ENCODE peak calls at places on chromosomes 3 and 15, in four cellular contexts. One of them, this sample, is unnamed.

GRCh38 chr3:118577055-118577759 is 457.4 kb downstream of the IGSF11 start:
- DNase-seq in Calu3: no peak
- DNase-seq in stimulated activated CD4-positive, alpha-beta T cell treated with anti-CD3 and anti-CD28 coated beads, TNF-alpha, amount 100 ng/mL, for 1 hour: no peak
- DNase-seq in thyroid gland: no peak
- DNase-seq in this sample: no peak

GRCh38 chr3:142850395-142851023 is 38.4 kb downstream of the PCOLCE2 start:
- DNase-seq in Calu3: peak
- DNase-seq in stimulated activated CD4-positive, alpha-beta T cell treated with anti-CD3 and anti-CD28 coated beads, TNF-alpha, amount 100 ng/mL, for 1 hour: no peak
- DNase-seq in thyroid gland: no peak
- DNase-seq in this sample: no peak

GRCh38 chr3:185688808-185689207 is 102.7 kb downstream of the SENP2 start:
- DNase-seq in Calu3: peak
- DNase-seq in stimulated activated CD4-positive, alpha-beta T cell treated with anti-CD3 and anti-CD28 coated beads, TNF-alpha, amount 100 ng/mL, for 1 hour: no peak
- DNase-seq in thyroid gland: no peak
- DNase-seq in this sample: peak

GRCh38 chr15:94229591-94230365 is 1.6 kb upstream of the MCTP2 start:
- DNase-seq in Calu3: no peak
- DNase-seq in stimulated activated CD4-positive, alpha-beta T cell treated with anti-CD3 and anti-CD28 coated beads, TNF-alpha, amount 100 ng/mL, for 1 hour: no peak
- DNase-seq in thyroid gland: no peak
- DNase-seq in this sample: no peak

GRCh38 chr15:69578792-69579587 is 126.4 kb downstream of the RPLP1 start:
- DNase-seq in Calu3: peak
- DNase-seq in stimulated activated CD4-positive, alpha-beta T cell treated with anti-CD3 and anti-CD28 coated beads, TNF-alpha, amount 100 ng/mL, for 1 hour: no peak
- DNase-seq in thyroid gland: peak
- DNase-seq in this sample: no peak

GRCh38 chr15:39251413-39252197 is 329.3 kb upstream of the THBS1 start:
- DNase-seq in Calu3: no peak
- DNase-seq in stimulated activated CD4-positive, alpha-beta T cell treated with anti-CD3 and anti-CD28 coated beads, TNF-alpha, amount 100 ng/mL, for 1 hour: no peak
- DNase-seq in thyroid gland: no peak
- DNase-seq in this sample: no peak

GRCh38 chr3:89565098-89565497 is 457.7 kb downstream of the EPHA3 start:
- DNase-seq in Calu3: no peak
- DNase-seq in stimulated activated CD4-positive, alpha-beta T cell treated with anti-CD3 and anti-CD28 coated beads, TNF-alpha, amount 100 ng/mL, for 1 hour: no peak
- DNase-seq in thyroid gland: no peak
- DNase-seq in this sample: no peak

GRCh38 chr15:93162560-93162959 is 73.5 kb upstream of the RGMA start:
- DNase-seq in Calu3: no peak
- DNase-seq in stimulated activated CD4-positive, alpha-beta T cell treated with anti-CD3 and anti-CD28 coated beads, TNF-alpha, amount 100 ng/mL, for 1 hour: no peak
- DNase-seq in thyroid gland: no peak
- DNase-seq in this sample: no peak

GRCh38 chr15:75799190-75799589 is 44.1 kb upstream of the UBE2Q2 start:
- DNase-seq in Calu3: no peak
- DNase-seq in stimulated activated CD4-positive, alpha-beta T cell treated with anti-CD3 and anti-CD28 coated beads, TNF-alpha, amount 100 ng/mL, for 1 hour: no peak
- DNase-seq in thyroid gland: no peak
- DNase-seq in this sample: no peak

GRCh38 chr3:117160176-117160575 is 450.6 kb downstream of the TUSC7 start:
- DNase-seq in Calu3: no peak
- DNase-seq in stimulated activated CD4-positive, alpha-beta T cell treated with anti-CD3 and anti-CD28 coated beads, TNF-alpha, amount 100 ng/mL, for 1 hour: no peak
- DNase-seq in thyroid gland: no peak
- DNase-seq in this sample: no peak

GRCh38 chr3:53996153-53996861 is 104.6 kb upstream of the SELENOK start:
- DNase-seq in Calu3: no peak
- DNase-seq in stimulated activated CD4-positive, alpha-beta T cell treated with anti-CD3 and anti-CD28 coated beads, TNF-alpha, amount 100 ng/mL, for 1 hour: no peak
- DNase-seq in thyroid gland: no peak
- DNase-seq in this sample: peak

GRCh38 chr15:51814616-51815015 is 14.8 kb upstream of the TMOD3 start:
- DNase-seq in Calu3: no peak
- DNase-seq in stimulated activated CD4-positive, alpha-beta T cell treated with anti-CD3 and anti-CD28 coated beads, TNF-alpha, amount 100 ng/mL, for 1 hour: no peak
- DNase-seq in thyroid gland: no peak
- DNase-seq in this sample: no peak

GRCh38 chr3:170634663-170635096 is 48.8 kb upstream of the SLC7A14 start:
- DNase-seq in Calu3: no peak
- DNase-seq in stimulated activated CD4-positive, alpha-beta T cell treated with anti-CD3 and anti-CD28 coated beads, TNF-alpha, amount 100 ng/mL, for 1 hour: no peak
- DNase-seq in thyroid gland: no peak
- DNase-seq in this sample: no peak

GRCh38 chr3:170467007-170467406 is 48.3 kb downstream of the CLDN11 start:
- DNase-seq in Calu3: no peak
- DNase-seq in stimulated activated CD4-positive, alpha-beta T cell treated with anti-CD3 and anti-CD28 coated beads, TNF-alpha, amount 100 ng/mL, for 1 hour: no peak
- DNase-seq in thyroid gland: no peak
- DNase-seq in this sample: no peak